ENCODE peak calls at places on chromosomes 6 and 20, in seven cellular contexts. One of them, this sample, is unnamed. For H3K4me1, the result is how much of the 10 kb centered on the place peaks cover.

GRCh38 chr6:8322659-8323058 is 112.7 kb downstream of the SLC35B3 start:
- DNase-seq in ovary: no peak
- DNase-seq in foreskin keratinocyte: no peak
- DNase-seq in mesendoderm: no peak
- DNase-seq in thyroid gland: no peak
- DNase-seq in esophagus squamous epithelium: no peak
- DNase-seq in cardiac muscle cell: no peak
- DNase-seq in this sample: no peak

GRCh38 chr6:139653136-139653535 is 278.7 kb upstream of the CITED2 start:
- DNase-seq in foreskin keratinocyte: no peak
- DNase-seq in thyroid gland: no peak
- DNase-seq in esophagus squamous epithelium: no peak
- DNase-seq in ovary: no peak
- DNase-seq in mesendoderm: peak
- DNase-seq in cardiac muscle cell: no peak
- DNase-seq in this sample: no peak

GRCh38 chr6:125596020-125596419 is 153.4 kb upstream of the HEY2 start:
- DNase-seq in mesendoderm: no peak
- DNase-seq in esophagus squamous epithelium: no peak
- DNase-seq in thyroid gland: no peak
- DNase-seq in foreskin keratinocyte: peak
- DNase-seq in ovary: no peak
- DNase-seq in cardiac muscle cell: no peak
- DNase-seq in this sample: no peak

GRCh38 chr6:81475646-81476045 is 276.8 kb downstream of the TENT5A start:
- DNase-seq in mesendoderm: no peak
- DNase-seq in cardiac muscle cell: no peak
- DNase-seq in esophagus squamous epithelium: no peak
- DNase-seq in foreskin keratinocyte: no peak
- DNase-seq in thyroid gland: no peak
- DNase-seq in ovary: no peak
- DNase-seq in this sample: no peak

GRCh38 chr6:54980511-54981275 is 134.1 kb downstream of the FAM83B start:
- DNase-seq in cardiac muscle cell: no peak
- DNase-seq in thyroid gland: no peak
- DNase-seq in foreskin keratinocyte: peak
- DNase-seq in ovary: no peak
- DNase-seq in mesendoderm: no peak
- DNase-seq in esophagus squamous epithelium: no peak
- DNase-seq in this sample: no peak

GRCh38 chr6:142592876-142593275 is 291.1 kb downstream of the ADGRG6 start:
- DNase-seq in ovary: no peak
- DNase-seq in thyroid gland: no peak
- DNase-seq in cardiac muscle cell: no peak
- DNase-seq in esophagus squamous epithelium: no peak
- DNase-seq in foreskin keratinocyte: no peak
- DNase-seq in mesendoderm: no peak
- DNase-seq in this sample: no peak

GRCh38 chr20:21509079-21509596 is 4.7 kb downstream of the NKX2-2 start:
- DNase-seq in foreskin keratinocyte: no peak
- DNase-seq in mesendoderm: no peak
- DNase-seq in ovary: no peak
- DNase-seq in cardiac muscle cell: no peak
- DNase-seq in thyroid gland: no peak
- DNase-seq in esophagus squamous epithelium: no peak
- DNase-seq in this sample: no peak

GRCh38 chr20:43669332-43669731 is 2.4 kb downstream of the MYBL2 start:
- DNase-seq in mesendoderm: no peak
- DNase-seq in esophagus squamous epithelium: no peak
- DNase-seq in ovary: no peak
- DNase-seq in foreskin keratinocyte: no peak
- DNase-seq in cardiac muscle cell: peak
- DNase-seq in thyroid gland: no peak
- DNase-seq in this sample: no peak

GRCh38 chr6:145977881-145978280 is 13.7 kb upstream of the SHPRH start:
- DNase-seq in ovary: no peak
- DNase-seq in esophagus squamous epithelium: no peak
- DNase-seq in mesendoderm: no peak
- DNase-seq in thyroid gland: no peak
- DNase-seq in cardiac muscle cell: no peak
- DNase-seq in foreskin keratinocyte: no peak
- DNase-seq in this sample: no peak

GRCh38 chr20:19275630-19276071 is 63.2 kb downstream of the SLC24A3 start:
- DNase-seq in mesendoderm: no peak
- DNase-seq in ovary: peak
- DNase-seq in cardiac muscle cell: peak
- DNase-seq in foreskin keratinocyte: no peak
- DNase-seq in esophagus squamous epithelium: no peak
- DNase-seq in thyroid gland: peak
- DNase-seq in this sample: no peak

GRCh38 chr20:61788343-61788742 is 277.3 kb downstream of the TAF4 start:
- DNase-seq in mesendoderm: no peak
- DNase-seq in esophagus squamous epithelium: no peak
- DNase-seq in ovary: no peak
- DNase-seq in cardiac muscle cell: no peak
- DNase-seq in thyroid gland: no peak
- DNase-seq in foreskin keratinocyte: no peak
- DNase-seq in this sample: no peak

GRCh38 chr20:25274481-25274880 is 26.6 kb downstream of the PYGB start:
- DNase-seq in mesendoderm: no peak
- DNase-seq in ovary: peak
- DNase-seq in thyroid gland: peak
- DNase-seq in cardiac muscle cell: no peak
- DNase-seq in foreskin keratinocyte: no peak
- DNase-seq in esophagus squamous epithelium: no peak
- DNase-seq in this sample: no peak

GRCh38 chr20:19757973-19758887 is at the start of gene RIN2:
- DNase-seq in esophagus squamous epithelium: peak
- DNase-seq in ovary: peak
- DNase-seq in cardiac muscle cell: peak
- DNase-seq in mesendoderm: peak
- DNase-seq in thyroid gland: peak
- DNase-seq in foreskin keratinocyte: peak
- DNase-seq in this sample: no peak

GRCh38 chr6:157096105-157096504 is 227.2 kb downstream of the TMEM242 start:
- DNase-seq in esophagus squamous epithelium: no peak
- DNase-seq in thyroid gland: no peak
- DNase-seq in foreskin keratinocyte: no peak
- DNase-seq in mesendoderm: no peak
- DNase-seq in ovary: no peak
- DNase-seq in cardiac muscle cell: no peak
- DNase-seq in this sample: no peak
- H3K4me1 ChIP-seq in esophagus squamous epithelium: under half
- H3K4me1 ChIP-seq in thyroid gland: under half
- H3K4me1 ChIP-seq in foreskin keratinocyte: under half
- H3K4me1 ChIP-seq in mesendoderm: under half
- H3K4me1 ChIP-seq in ovary: under half
- H3K4me1 ChIP-seq in cardiac muscle cell: under half
- H3K4me1 ChIP-seq in this sample: under half

GRCh38 chr6:33297406-33297955 is 1.3 kb downstream of the RGL2 start:
- DNase-seq in thyroid gland: peak
- DNase-seq in foreskin keratinocyte: no peak
- DNase-seq in esophagus squamous epithelium: no peak
- DNase-seq in cardiac muscle cell: no peak
- DNase-seq in mesendoderm: peak
- DNase-seq in ovary: no peak
- DNase-seq in this sample: no peak

GRCh38 chr6:33297956-33298772 is 578 bp downstream of the RGL2 start:
- DNase-seq in cardiac muscle cell: peak
- DNase-seq in mesendoderm: peak
- DNase-seq in ovary: peak
- DNase-seq in esophagus squamous epithelium: no peak
- DNase-seq in foreskin keratinocyte: peak
- DNase-seq in thyroid gland: peak
- DNase-seq in this sample: peak

GRCh38 chr6:33298773-33299236 is at the start of gene RGL2:
- DNase-seq in foreskin keratinocyte: no peak
- DNase-seq in cardiac muscle cell: peak
- DNase-seq in thyroid gland: peak
- DNase-seq in ovary: peak
- DNase-seq in mesendoderm: no peak
- DNase-seq in esophagus squamous epithelium: no peak
- DNase-seq in this sample: peak

GRCh38 chr6:33295621-33296369 is 2.9 kb downstream of the RGL2 start:
- DNase-seq in ovary: no peak
- DNase-seq in mesendoderm: no peak
- DNase-seq in cardiac muscle cell: no peak
- DNase-seq in esophagus squamous epithelium: no peak
- DNase-seq in foreskin keratinocyte: no peak
- DNase-seq in thyroid gland: no peak
- DNase-seq in this sample: no peak

DNA sequence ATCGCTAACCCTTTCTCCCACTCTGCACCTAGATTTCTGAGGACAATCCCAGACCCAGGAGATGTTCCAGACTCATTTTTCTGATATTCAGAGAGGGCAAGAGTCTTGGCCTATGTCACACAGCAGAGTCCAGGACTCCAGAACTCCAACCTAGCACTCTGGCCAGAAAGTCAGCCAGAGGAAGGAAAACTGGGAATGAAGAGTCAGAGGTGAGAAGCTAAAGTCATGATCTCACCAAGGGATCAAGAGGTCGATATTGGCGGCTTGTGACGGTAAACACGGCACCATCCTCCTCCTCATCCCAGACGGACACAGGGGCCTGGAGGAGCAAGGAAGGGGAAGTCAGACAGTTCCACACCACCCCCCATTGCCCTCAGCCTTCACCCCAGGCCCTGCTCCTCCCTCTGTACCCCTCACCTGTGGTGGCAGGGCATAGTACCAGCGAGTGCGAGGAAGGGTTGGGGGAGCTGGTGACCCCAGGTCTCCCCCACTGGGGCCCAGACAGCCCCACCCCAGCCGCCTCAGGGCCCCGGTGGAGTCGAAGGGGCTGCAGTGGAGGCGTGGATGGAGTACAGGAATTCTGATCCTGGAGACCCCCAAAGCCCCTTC is 1.8 kb downstream of the RGL2 start:
- DNase-seq in thyroid gland: no peak
- DNase-seq in cardiac muscle cell: no peak
- DNase-seq in foreskin keratinocyte: no peak
- DNase-seq in esophagus squamous epithelium: no peak
- DNase-seq in ovary: no peak
- DNase-seq in mesendoderm: no peak
- DNase-seq in this sample: no peak
- H3K4me1 ChIP-seq in thyroid gland: under half
- H3K4me1 ChIP-seq in cardiac muscle cell: under half
- H3K4me1 ChIP-seq in foreskin keratinocyte: under half
- H3K4me1 ChIP-seq in esophagus squamous epithelium: under half
- H3K4me1 ChIP-seq in ovary: under half
- H3K4me1 ChIP-seq in mesendoderm: under half
- H3K4me1 ChIP-seq in this sample: under half

GRCh38 chr6:40997256-40997957 is 41.6 kb downstream of the UNC5CL start:
- DNase-seq in foreskin keratinocyte: peak
- DNase-seq in mesendoderm: peak
- DNase-seq in thyroid gland: peak
- DNase-seq in esophagus squamous epithelium: no peak
- DNase-seq in ovary: peak
- DNase-seq in cardiac muscle cell: peak
- DNase-seq in this sample: no peak
- H3K4me1 ChIP-seq in foreskin keratinocyte: under half
- H3K4me1 ChIP-seq in mesendoderm: under half
- H3K4me1 ChIP-seq in thyroid gland: half or more
- H3K4me1 ChIP-seq in esophagus squamous epithelium: under half
- H3K4me1 ChIP-seq in ovary: under half
- H3K4me1 ChIP-seq in cardiac muscle cell: under half
- H3K4me1 ChIP-seq in this sample: under half

GRCh38 chr20:23587631-23588030 is 18.1 kb downstream of the CST9 start:
- DNase-seq in ovary: no peak
- DNase-seq in mesendoderm: no peak
- DNase-seq in cardiac muscle cell: no peak
- DNase-seq in esophagus squamous epithelium: no peak
- DNase-seq in thyroid gland: no peak
- DNase-seq in foreskin keratinocyte: no peak
- DNase-seq in this sample: no peak
- H3K4me1 ChIP-seq in ovary: under half
- H3K4me1 ChIP-seq in mesendoderm: under half
- H3K4me1 ChIP-seq in cardiac muscle cell: under half
- H3K4me1 ChIP-seq in esophagus squamous epithelium: under half
- H3K4me1 ChIP-seq in thyroid gland: under half
- H3K4me1 ChIP-seq in foreskin keratinocyte: under half
- H3K4me1 ChIP-seq in this sample: under half

DNA sequence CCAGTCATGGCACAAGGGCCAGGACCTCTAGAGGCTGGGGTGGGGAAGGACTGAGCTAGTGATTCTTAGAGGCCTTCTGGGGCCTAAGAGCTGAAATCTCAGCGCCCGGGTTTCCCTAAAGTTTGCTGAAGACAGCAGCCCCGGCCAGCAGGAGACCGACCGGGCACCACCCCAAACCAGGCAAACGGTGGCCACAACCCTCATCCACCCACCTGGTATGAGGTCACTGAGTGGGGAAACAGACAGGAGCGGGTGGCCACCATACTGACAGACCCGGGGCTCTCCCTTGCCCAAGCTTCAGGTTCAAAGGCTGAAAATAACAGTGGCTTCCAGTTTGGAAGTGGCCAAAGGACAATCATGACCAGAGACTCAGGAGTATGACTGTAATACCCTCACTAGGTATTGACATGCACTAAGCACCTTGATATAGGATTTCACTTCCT is 35.0 kb upstream of the ID1 start:
- DNase-seq in ovary: no peak
- DNase-seq in foreskin keratinocyte: no peak
- DNase-seq in esophagus squamous epithelium: no peak
- DNase-seq in thyroid gland: no peak
- DNase-seq in mesendoderm: no peak
- DNase-seq in cardiac muscle cell: no peak
- DNase-seq in this sample: no peak
- H3K4me1 ChIP-seq in ovary: under half
- H3K4me1 ChIP-seq in foreskin keratinocyte: under half
- H3K4me1 ChIP-seq in esophagus squamous epithelium: half or more
- H3K4me1 ChIP-seq in thyroid gland: half or more
- H3K4me1 ChIP-seq in mesendoderm: under half
- H3K4me1 ChIP-seq in cardiac muscle cell: under half
- H3K4me1 ChIP-seq in this sample: under half